ENCODE peak calls at places on chromosome 1, in five cellular contexts. Q, O, U, C and Y are unnamed samples.
A peak's percentile ranks its signal among the peaks of the same experiment; 100 is the strongest.

GRCh38 chr1:119286587-119287181 is 81.9 kb upstream of the HAO2 start:
- DNase-seq in C (peak; percentile 52), U (peak; percentile 6), O (no peak), Q (no peak), Y (no peak)

GRCh38 chr1:34365295-34365694 is 188.6 kb downstream of the C1orf94 start:
- DNase-seq in O (no peak), C (no peak), Q (no peak), U (no peak), Y (no peak)

GRCh38 chr1:53781654-53782053 is 42.7 kb upstream of the GLIS1 start:
- DNase-seq in O (no peak), Q (no peak), C (no peak), U (no peak), Y (no peak)

GRCh38 chr1:70945676-70946075 is 101.9 kb downstream of the PTGER3 start:
- DNase-seq in O (no peak), Q (no peak), U (no peak), C (no peak), Y (no peak)

GRCh38 chr1:117794073-117794472 is 135.3 kb downstream of the GDAP2 start:
- DNase-seq in U (no peak), C (no peak), O (no peak), Q (no peak), Y (no peak)

GRCh38 chr1:212738330-212738729 is 38.7 kb upstream of the BATF3 start:
- DNase-seq in U (no peak), Q (no peak), C (no peak), O (no peak), Y (no peak)

GRCh38 chr1:40919475-40920011 is 57.4 kb upstream of the CITED4 start:
- DNase-seq in C (peak; percentile 13), Q (no peak), U (no peak), O (no peak), Y (no peak)

GRCh38 chr1:232628335-232629214 is 1.4 kb downstream of the SIPA1L2 start:
- DNase-seq in U (peak; percentile 10), O (no peak), Q (no peak), C (no peak), Y (no peak)

GRCh38 chr1:91032349-91032748 is 10.5 kb upstream of the ZNF644 start:
- DNase-seq in C (no peak), Q (no peak), O (no peak), U (no peak), Y (no peak)

GRCh38 chr1:162406811-162407210 is 5.1 kb downstream of the SH2D1B start:
- DNase-seq in Q (no peak), C (no peak), O (no peak), U (no peak), Y (no peak)

GRCh38 chr1:30533141-30533540 is 190.2 kb downstream of the MATN1 start:
- DNase-seq in C (no peak), U (no peak), O (no peak), Q (no peak), Y (no peak)

GRCh38 chr1:18948913-18949688 is 7.4 kb downstream of the IFFO2 start:
- DNase-seq in U (no peak), O (no peak), Q (peak; percentile 51), C (no peak), Y (no peak)

GRCh38 chr1:218330043-218330623 is 15.0 kb upstream of the TGFB2 start:
- DNase-seq in O (no peak), C (peak; percentile 19), U (no peak), Q (no peak), Y (no peak)

GRCh38 chr1:116418091-116418830 is 45.2 kb downstream of the ATP1A1 start:
- DNase-seq in Q (peak; percentile 88), O (peak; percentile 91), U (peak; percentile 60), C (peak; percentile 86), Y (peak; percentile 75)

GRCh38 chr1:111888740-111889376 is 100.6 kb downstream of the KCND3 start:
- DNase-seq in U (no peak), C (no peak), O (no peak), Q (no peak), Y (no peak)

GRCh38 chr1:85313888-85314696 is 37.7 kb upstream of the BCL10 start:
- DNase-seq in Q (no peak), U (no peak), O (no peak), C (no peak), Y (no peak)

GRCh38 chr1:178942285-178943218 is 71.7 kb upstream of the ANGPTL1 start:
- DNase-seq in C (no peak), U (no peak), Q (no peak), O (no peak), Y (no peak)

GRCh38 chr1:6308449-6308848 is 47.6 kb upstream of the GPR153 start:
- DNase-seq in C (no peak), O (no peak), U (no peak), Q (no peak), Y (no peak)

GRCh38 chr1:30817083-30817450 is 59.5 kb upstream of the LAPTM5 start:
- DNase-seq in O (no peak), U (no peak), C (no peak), Q (no peak), Y (no peak)

GRCh38 chr1:179926494-179927205 is 28.0 kb upstream of the CEP350 start:
- DNase-seq in U (no peak), C (no peak), Q (no peak), O (no peak), Y (no peak)

GRCh38 chr1:184191181-184191601 is 139.7 kb downstream of the TSEN15 start:
- DNase-seq in Q (no peak), C (no peak), U (no peak), O (peak; percentile 64), Y (no peak)

GRCh38 chr1:21313886-21314796 is 23.9 kb upstream of the ECE1 start:
- DNase-seq in C (no peak), Q (no peak), O (no peak), U (no peak), Y (no peak)

GRCh38 chr1:29122987-29123870 is 474 bp downstream of the TMEM200B start:
- DNase-seq in U (no peak), Q (no peak), O (no peak), C (no peak), Y (no peak)

GRCh38 chr1:9263276-9263855 is 28.8 kb downstream of the H6PD start:
- DNase-seq in U (no peak), C (no peak), O (no peak), Q (no peak), Y (no peak)

GRCh38 chr1:171999756-172000155 is 158.5 kb downstream of the DNM3 start:
- DNase-seq in Q (no peak), C (no peak), U (no peak), O (no peak), Y (no peak)